ENCODE peak calls at places on chromosomes 6 and 20, in seven cellular contexts. C is HCT116, E is HepG2, Z is SK-N-SH, O is H1, L is K562, V is GM12878. Y is an unnamed sample.

GRCh38 chr6:119105262-119105661 is 26.8 kb upstream of the FAM184A start:
- DNase-seq in Z (no peak), O (no peak), C (no peak), V (no peak), E (no peak), L (no peak), Y (no peak)

GRCh38 chr6:52216932-52217331 is 27.4 kb downstream of the IL17F start:
- DNase-seq in Z (no peak), O (no peak), V (no peak), L (no peak), C (no peak), E (no peak), Y (no peak)

GRCh38 chr6:85600713-85601313 is 7.2 kb upstream of the SNX14 start:
- DNase-seq in O (no peak), C (no peak), Z (no peak), E (no peak), L (no peak), V (no peak), Y (no peak)

GRCh38 chr6:124056884-124057283 is 253.2 kb downstream of the NKAIN2 start:
- DNase-seq in L (no peak), C (no peak), Z (no peak), V (no peak), E (no peak), O (no peak), Y (no peak)

GRCh38 chr6:113860165-113860955 is 3.2 kb downstream of the MARCKS start:
- DNase-seq in Z (peak; percentile 65), O (no peak), V (no peak), E (peak; percentile 42), C (no peak), L (no peak), Y (no peak)

GRCh38 chr20:50360921-50361320 is 149.3 kb upstream of the PTPN1 start:
- DNase-seq in E (no peak), C (no peak), Z (no peak), V (no peak), L (no peak), O (no peak), Y (no peak)

GRCh38 chr6:17013701-17014100 is 88.1 kb upstream of the STMND1 start:
- DNase-seq in O (no peak), C (no peak), Z (no peak), V (no peak), E (no peak), L (no peak), Y (no peak)

GRCh38 chr6:124131779-124132178 is 328.1 kb downstream of the NKAIN2 start:
- DNase-seq in C (no peak), V (no peak), O (no peak), Z (no peak), L (no peak), E (no peak), Y (no peak)

GRCh38 chr20:19889011-19889953 is 127.9 kb upstream of the NAA20 start:
- DNase-seq in C (no peak), E (no peak), O (no peak), V (no peak), Z (no peak), L (no peak), Y (no peak)

GRCh38 chr20:50540620-50541605 is 30.7 kb downstream of the PTPN1 start:
- DNase-seq in V (no peak), C (peak; percentile 91), Z (no peak), E (peak; percentile 18), O (no peak), L (no peak), Y (no peak)

GRCh38 chr6:53348436-53349208 is at the start of gene ELOVL5:
- DNase-seq in E (peak; percentile 81), L (peak; percentile 97), V (peak; percentile 73), Z (peak; percentile 92), O (peak; percentile 73), C (peak; percentile 94), Y (peak; percentile 78)

GRCh38 chr6:165660881-165661415 is 2.1 kb downstream of the PDE10A start:
- DNase-seq in E (no peak), Z (no peak), O (no peak), L (no peak), V (no peak), C (no peak), Y (no peak)

GRCh38 chr20:5569021-5569420 is 181.2 kb upstream of the SHLD1 start:
- DNase-seq in L (peak; percentile 14), C (peak; percentile 28), O (no peak), V (no peak), Z (peak; percentile 52), E (peak; percentile 71), Y (peak; percentile 8)

GRCh38 chr20:34604980-34605788 is 46.7 kb downstream of the MAP1LC3A start:
- DNase-seq in L (no peak), E (no peak), C (no peak), O (no peak), V (no peak), Z (peak; percentile 48), Y (no peak)

GRCh38 chr6:105509506-105510331 is 106.8 kb upstream of the PREP start:
- DNase-seq in L (no peak), E (no peak), O (no peak), V (no peak), C (peak; percentile 6), Z (peak; percentile 4), Y (no peak)

GRCh38 chr6:105507811-105508210 is 104.9 kb upstream of the PREP start:
- DNase-seq in L (no peak), O (no peak), Z (no peak), V (no peak), E (no peak), C (no peak), Y (no peak)

GRCh38 chr6:105514306-105514705 is 111.4 kb upstream of the PREP start:
- DNase-seq in Z (no peak), L (no peak), O (no peak), C (no peak), E (no peak), V (no peak), Y (no peak)

GRCh38 chr6:105511639-105512038 is 108.8 kb upstream of the PREP start:
- DNase-seq in C (no peak), L (no peak), E (no peak), Z (no peak), O (no peak), V (no peak), Y (no peak)

DNA sequence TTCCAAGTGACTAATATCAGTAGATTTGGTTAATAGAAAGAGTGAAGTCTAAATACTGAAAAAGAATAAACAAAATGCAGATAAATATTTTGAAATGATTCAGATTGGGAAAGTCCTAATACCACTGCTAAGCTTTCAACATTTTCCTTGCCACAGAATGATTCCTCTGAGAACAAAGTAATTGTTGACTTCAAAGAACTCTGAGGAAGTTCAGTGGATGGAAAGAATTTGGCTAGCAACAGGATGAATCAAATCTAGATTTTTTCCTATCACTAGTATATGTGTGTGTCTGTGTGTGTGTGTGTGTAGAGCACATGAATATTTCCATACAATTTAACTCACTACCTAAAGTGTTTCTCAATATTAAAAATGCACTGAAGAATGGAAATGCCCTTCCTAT is 107.9 kb upstream of the PREP start:
- DNase-seq in L (no peak), Z (no peak), V (no peak), E (no peak), C (no peak), O (no peak), Y (no peak)
- TF ChIP-seq JUND in L (no peak), Z (no peak), V (no peak), E (no peak), C (no peak), O (no peak), Y (no peak)

GRCh38 chr6:151286192-151286591 is 46.4 kb downstream of the AKAP12 start:
- DNase-seq in O (no peak), L (no peak), C (no peak), V (no peak), Z (no peak), E (no peak), Y (no peak)
- TF ChIP-seq JUND in O (no peak), L (no peak), C (no peak), V (no peak), Z (no peak), E (no peak), Y (no peak)

GRCh38 chr6:56695702-56696101 is 53.0 kb upstream of the DST start:
- DNase-seq in Z (no peak), O (no peak), C (no peak), V (no peak), L (no peak), E (no peak), Y (no peak)
- TF ChIP-seq JUND in Z (peak; percentile 76), O (no peak), C (no peak), V (no peak), L (no peak), E (no peak), Y (no peak)

GRCh38 chr20:7459123-7459522 is 481.1 kb downstream of the HAO1 start:
- DNase-seq in V (no peak), O (no peak), C (no peak), L (no peak), Z (no peak), E (no peak), Y (no peak)
- TF ChIP-seq JUND in V (no peak), O (no peak), C (no peak), L (no peak), Z (no peak), E (no peak), Y (no peak)

GRCh38 chr6:68834561-68834960 is 199.5 kb downstream of the ADGRB3 start:
- DNase-seq in L (no peak), Z (no peak), E (no peak), O (no peak), C (no peak), V (no peak), Y (no peak)
- TF ChIP-seq JUND in L (peak; percentile 42), Z (no peak), E (no peak), O (no peak), C (no peak), V (no peak), Y (no peak)

DNA sequence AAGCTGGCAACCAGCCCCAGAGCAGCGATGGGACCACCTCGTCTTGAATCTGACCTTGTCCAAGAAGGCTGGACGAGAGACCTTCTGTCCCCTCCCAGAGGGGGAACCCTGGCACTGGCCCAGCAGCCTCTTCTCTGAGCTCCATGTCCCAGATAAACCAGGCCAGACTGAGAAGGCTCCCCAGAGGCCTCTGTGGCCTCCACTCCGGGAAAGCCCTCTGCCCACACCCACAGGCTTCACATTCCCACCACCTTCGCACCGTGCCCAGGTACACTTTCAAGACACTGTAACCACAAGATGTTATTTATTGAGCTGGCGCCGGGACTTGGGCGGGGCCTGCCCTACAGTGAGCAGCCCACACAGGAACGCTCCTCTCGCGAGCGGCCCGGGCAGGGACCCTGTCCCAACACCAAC is 33.2 kb downstream of the ADA start:
- DNase-seq in O (no peak), E (no peak), C (no peak), Z (no peak), V (no peak), L (no peak), Y (no peak)
- TF ChIP-seq JUND in O (no peak), E (no peak), C (no peak), Z (no peak), V (no peak), L (no peak), Y (no peak)

GRCh38 chr6:138007014-138007472 is 100.2 kb downstream of the PERP start:
- DNase-seq in O (peak; percentile 36), L (peak; percentile 66), E (peak; percentile 48), Z (peak; percentile 7), C (peak; percentile 45), V (no peak), Y (peak; percentile 32)
- TF ChIP-seq JUND in O (no peak), L (no peak), E (no peak), Z (no peak), C (no peak), V (no peak), Y (no peak)

GRCh38 chr20:32685541-32686529 is 12.1 kb upstream of the C20orf203 start:
- DNase-seq in V (no peak), C (no peak), Z (peak; percentile 52), L (peak; percentile 25), E (peak; percentile 100), O (no peak), Y (no peak)
- TF ChIP-seq JUND in V (no peak), C (no peak), Z (peak; percentile 26), L (peak; percentile 59), E (peak; percentile 40), O (no peak), Y (no peak)

GRCh38 chr6:33693186-33694158 is 18.0 kb downstream of the UQCC2 start:
- DNase-seq in O (no peak), C (no peak), L (no peak), V (no peak), E (no peak), Z (peak; percentile 14), Y (no peak)
- TF ChIP-seq JUND in O (no peak), C (no peak), L (no peak), V (no peak), E (no peak), Z (no peak), Y (no peak)